ENCODE peak calls at places on chromosomes 3 and 15, in six cellular contexts. D, R, J, S, X and M are unnamed samples.

GRCh38 chr15:45802140-45802539 is 167.3 kb downstream of the SQOR start:
- DNase-seq in S (no peak), X (no peak), D (no peak), R (no peak), J (no peak), M (no peak)

GRCh38 chr15:36951747-36952247 is 148.6 kb downstream of the MEIS2 start:
- DNase-seq in J (peak), D (no peak), R (no peak), X (no peak), S (peak), M (no peak)

GRCh38 chr3:36709281-36709680 is 55.1 kb downstream of the DCLK3 start:
- DNase-seq in J (no peak), D (no peak), S (no peak), R (no peak), X (no peak), M (no peak)

GRCh38 chr15:100310511-100310910 is 31.3 kb downstream of the ADAMTS17 start:
- DNase-seq in D (no peak), X (no peak), R (no peak), S (no peak), J (no peak), M (no peak)

GRCh38 chr3:15387171-15387581 is 40.2 kb downstream of the METTL6 start:
- DNase-seq in R (no peak), S (no peak), D (no peak), X (no peak), J (no peak), M (no peak)

GRCh38 chr3:194472290-194472920 is 14.4 kb downstream of the ATP13A3 start:
- DNase-seq in R (peak), S (peak), X (peak), J (peak), D (no peak), M (no peak)

GRCh38 chr15:101307897-101308603 is 13.0 kb upstream of the SNRPA1 start:
- DNase-seq in R (no peak), J (no peak), X (no peak), S (no peak), D (peak), M (no peak)

GRCh38 chr3:72633534-72633933 is 214.7 kb downstream of the SHQ1 start:
- DNase-seq in D (no peak), X (no peak), S (no peak), J (no peak), R (no peak), M (no peak)

GRCh38 chr3:172653004-172653403 is 57.9 kb downstream of the NCEH1 start:
- DNase-seq in X (no peak), D (no peak), S (no peak), J (no peak), R (no peak), M (no peak)

GRCh38 chr3:126961791-126962461 is 21.0 kb upstream of the PLXNA1 start:
- DNase-seq in S (no peak), J (no peak), X (no peak), D (no peak), R (no peak), M (no peak)

GRCh38 chr15:83694030-83694429 is 40.1 kb downstream of the ADAMTSL3 start:
- DNase-seq in J (peak), X (no peak), D (peak), S (peak), R (no peak), M (no peak)

GRCh38 chr3:52831500-52832301 is 1.2 kb upstream of the ITIH4 start:
- DNase-seq in X (no peak), R (no peak), J (peak), S (peak), D (no peak), M (no peak)

GRCh38 chr3:79369306-79369705 is 398.5 kb downstream of the ROBO1 start:
- DNase-seq in X (no peak), J (peak), S (peak), R (no peak), D (no peak), M (no peak)

GRCh38 chr15:33278816-33279612 is 31.8 kb upstream of the RYR3 start:
- DNase-seq in J (peak), S (peak), X (peak), R (no peak), D (peak), M (no peak)
- TF ChIP-seq CTCF in J (peak), S (no peak), X (peak), R (no peak), D (no peak), M (no peak)

GRCh38 chr3:134300520-134300919 is 49.9 kb upstream of the RYK start:
- DNase-seq in J (no peak), S (no peak), R (no peak), D (peak), X (no peak), M (no peak)
- TF ChIP-seq CTCF in J (peak), S (peak), R (no peak), D (peak), X (peak), M (no peak)

DNA sequence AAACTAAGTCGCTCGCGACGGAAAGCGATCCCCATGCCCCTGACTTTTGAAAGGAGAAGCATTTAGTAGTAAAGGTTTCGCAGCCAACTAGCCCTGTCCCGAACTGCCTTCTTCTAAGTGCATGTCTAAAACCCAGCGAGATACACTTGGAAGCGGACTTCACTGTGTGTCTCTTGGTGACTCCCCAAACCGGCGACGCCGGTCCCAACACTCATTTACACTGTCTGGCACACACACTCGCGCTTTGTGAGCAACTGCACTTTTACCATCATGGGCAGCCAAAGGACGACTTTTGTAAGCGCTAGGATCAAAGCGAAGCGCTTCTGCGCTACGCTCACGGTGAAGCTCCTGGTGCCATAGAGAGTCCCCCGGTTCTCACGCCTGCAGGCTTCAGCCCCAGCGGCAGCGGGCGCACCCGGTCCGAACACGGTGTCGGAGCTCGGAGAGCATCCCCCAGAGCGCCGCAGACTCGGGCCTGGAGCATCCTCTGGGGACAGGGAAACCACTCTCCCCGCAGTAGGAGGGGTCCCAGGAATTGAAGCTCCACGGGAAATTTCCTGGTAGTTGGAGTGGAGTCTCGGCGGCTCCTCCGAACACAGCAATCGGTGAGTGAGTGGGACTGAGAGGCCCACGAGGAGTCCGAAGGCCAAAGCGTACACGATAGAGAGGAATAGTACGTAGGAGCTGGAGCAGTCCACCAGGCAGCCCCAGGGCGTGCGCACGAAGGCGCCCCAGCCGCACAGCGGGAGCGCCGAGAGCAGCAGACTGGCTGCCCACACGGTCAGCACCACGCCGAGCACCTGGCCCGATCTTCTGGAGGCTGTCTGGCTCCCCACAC is 1.4 kb downstream of the GPR149 start:
- DNase-seq in D (peak), J (peak), R (no peak), X (no peak), S (no peak), M (no peak)
- TF ChIP-seq CTCF in D (peak), J (no peak), R (no peak), X (no peak), S (peak), M (no peak)

GRCh38 chr15:73560501-73561117 is 72.6 kb downstream of the NPTN start:
- DNase-seq in S (peak), X (peak), D (no peak), J (peak), R (peak), M (peak)
- TF ChIP-seq CTCF in S (peak), X (peak), D (peak), J (peak), R (peak), M (no peak)

GRCh38 chr3:143132246-143132980 is 12.8 kb downstream of the CHST2 start:
- DNase-seq in D (no peak), R (peak), X (no peak), S (no peak), J (no peak), M (no peak)
- TF ChIP-seq CTCF in D (no peak), R (no peak), X (no peak), S (no peak), J (no peak), M (no peak)

GRCh38 chr3:18847583-18848197 is 300.6 kb upstream of the KCNH8 start:
- DNase-seq in S (no peak), D (no peak), J (no peak), R (peak), X (no peak), M (peak)
- TF ChIP-seq CTCF in S (no peak), D (peak), J (peak), R (peak), X (no peak), M (no peak)